ENCODE peak calls at places on chromosomes 7 and 10, in eight cellular contexts. E is ovary, A is fibroblast of lung, M is uterus, O is chondrocyte, V is BE2C, P is Peyer's patch, B is mesothelial cell of epicardium. U is an unnamed sample.

GRCh38 chr7:47537716-47538640 is 43.9 kb downstream of the TNS3 start:
- DNase-seq in E (no peak), A (peak), M (no peak), O (no peak), V (no peak), P (peak), B (no peak), U (no peak)

GRCh38 chr10:9860045-9860444 is 1157.6 kb upstream of the CELF2 start:
- DNase-seq in E (no peak), A (no peak), M (no peak), O (no peak), V (no peak), P (no peak), B (no peak), U (no peak)

GRCh38 chr7:36128448-36129047 is 24.5 kb upstream of the EEPD1 start:
- DNase-seq in E (peak), A (peak), M (peak), O (no peak), V (peak), P (peak), B (no peak), U (peak)

GRCh38 chr7:18241543-18242231 is 214.0 kb upstream of the PRPS1L1 start:
- DNase-seq in E (no peak), A (no peak), M (no peak), O (no peak), V (no peak), P (no peak), B (no peak), U (no peak)

GRCh38 chr7:155609185-155609584 is 35.3 kb upstream of the RBM33 start:
- DNase-seq in E (no peak), A (no peak), M (no peak), O (no peak), V (no peak), P (no peak), B (no peak), U (no peak)

GRCh38 chr10:5574642-5575131 is 49.9 kb downstream of the CALML3 start:
- DNase-seq in E (no peak), A (no peak), M (no peak), O (peak), V (no peak), P (peak), B (no peak), U (no peak)

GRCh38 chr10:34205452-34205851 is 609.6 kb downstream of the PARD3 start:
- DNase-seq in E (no peak), A (no peak), M (no peak), O (no peak), V (no peak), P (no peak), B (no peak), U (no peak)

GRCh38 chr10:46248651-46249131 is 38.1 kb upstream of the ANTXRL start:
- DNase-seq in E (no peak), A (no peak), M (peak), O (no peak), V (peak), P (no peak), B (no peak), U (no peak)

GRCh38 chr7:103752995-103753394 is 236.5 kb downstream of the RELN start:
- DNase-seq in E (no peak), A (peak), M (no peak), O (no peak), V (no peak), P (no peak), B (no peak), U (no peak)

GRCh38 chr10:49567810-49568209 is 28.9 kb upstream of the ERCC6 start:
- DNase-seq in E (no peak), A (no peak), M (no peak), O (no peak), V (no peak), P (no peak), B (no peak), U (no peak)

DNA sequence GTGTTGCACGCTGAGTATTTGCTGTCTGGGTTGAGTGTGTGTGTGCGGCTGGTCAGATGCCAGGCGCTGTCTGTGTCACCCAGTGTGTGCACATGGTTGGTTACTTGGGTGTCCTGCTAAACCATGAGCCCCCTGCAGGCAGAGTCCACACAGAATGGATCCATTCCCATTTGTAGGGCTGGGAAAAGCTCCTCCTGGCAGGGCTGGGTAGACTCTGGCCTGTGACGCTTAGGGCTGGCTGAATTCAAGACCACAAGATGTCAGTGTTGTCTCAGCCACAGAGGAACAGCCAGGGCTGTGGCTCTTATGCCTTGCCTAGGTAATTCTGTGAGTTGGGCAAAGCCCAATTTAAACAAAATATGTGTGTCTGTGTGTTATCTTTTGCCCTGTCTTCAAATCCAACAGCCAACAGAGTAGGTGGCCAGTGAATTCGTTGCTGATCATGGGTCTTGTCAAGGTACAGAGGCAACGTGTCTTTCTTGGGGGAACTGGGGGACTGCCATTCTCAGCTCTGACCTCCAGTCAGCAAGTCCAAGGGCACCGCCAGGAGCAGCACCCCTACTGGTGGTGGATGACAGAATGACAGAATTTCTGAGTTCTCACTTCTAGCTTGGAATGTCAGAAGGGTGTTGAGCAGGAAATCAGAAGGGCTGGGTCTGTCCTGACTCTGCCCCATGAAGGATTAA is 285.1 kb downstream of the CCSER2 start:
- DNase-seq in E (no peak), A (no peak), M (no peak), O (no peak), V (peak), P (no peak), B (no peak), U (peak)
- TF ChIP-seq CTCF in E (no peak), A (no peak), M (peak), O (peak), V (peak), P (no peak), B (no peak), U (peak)

DNA sequence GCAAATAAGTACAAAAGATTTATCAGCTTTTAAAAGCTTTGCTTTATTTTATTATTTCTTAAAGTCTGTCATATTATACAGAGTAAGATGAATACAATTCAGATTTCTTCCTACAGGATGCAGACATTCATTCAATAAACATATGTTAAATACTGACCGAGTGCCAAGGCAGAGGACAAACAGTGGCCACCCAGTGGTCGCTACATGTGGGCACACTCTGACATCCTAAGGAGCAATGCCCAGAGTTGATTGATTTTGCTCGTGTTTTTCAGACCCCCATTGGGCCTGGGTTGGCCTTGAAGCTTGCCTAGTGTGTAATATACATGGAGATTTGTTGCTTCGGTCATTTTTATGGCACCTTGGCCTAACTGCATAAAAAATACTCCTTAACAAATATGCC is 201.2 kb downstream of the CCDC3 start:
- DNase-seq in E (no peak), A (no peak), M (no peak), O (no peak), V (no peak), P (no peak), B (no peak), U (no peak)
- TF ChIP-seq CTCF in E (no peak), A (no peak), M (no peak), O (peak), V (peak), P (no peak), B (no peak), U (no peak)

GRCh38 chr10:84198206-84198915 is 4.0 kb downstream of the CDHR1 start:
- DNase-seq in E (no peak), A (no peak), M (no peak), O (no peak), V (no peak), P (peak), B (no peak), U (no peak)

GRCh38 chr10:84201682-84202081 is 7.3 kb downstream of the CDHR1 start:
- DNase-seq in E (no peak), A (no peak), M (no peak), O (no peak), V (no peak), P (no peak), B (no peak), U (no peak)

GRCh38 chr10:84200537-84201243 is 6.4 kb downstream of the CDHR1 start:
- DNase-seq in E (no peak), A (no peak), M (no peak), O (no peak), V (no peak), P (no peak), B (no peak), U (no peak)

GRCh38 chr10:84202349-84202748 is 8.0 kb downstream of the CDHR1 start:
- DNase-seq in E (no peak), A (no peak), M (no peak), O (no peak), V (no peak), P (no peak), B (no peak), U (no peak)

DNA sequence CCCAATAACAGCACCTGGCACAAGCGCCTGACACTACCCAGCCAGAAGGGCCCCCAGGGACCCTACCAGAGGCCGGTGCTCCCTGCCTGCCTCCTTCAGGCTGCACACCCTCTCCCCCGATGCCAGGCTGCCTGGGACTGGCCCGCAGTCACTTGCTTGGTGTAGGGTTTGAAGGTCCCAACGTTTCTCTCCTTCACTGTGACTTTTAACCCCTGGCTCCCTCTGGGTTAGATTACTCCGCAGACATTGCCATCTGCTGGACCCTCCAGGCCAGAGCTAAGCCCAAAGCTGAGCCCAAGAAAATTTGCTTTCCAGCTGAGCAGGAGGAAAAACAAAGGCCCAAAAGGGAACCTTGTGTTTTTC is 6.9 kb downstream of the CDHR1 start:
- DNase-seq in E (no peak), A (no peak), M (no peak), O (no peak), V (no peak), P (peak), B (no peak), U (no peak)
- TF ChIP-seq CTCF in E (no peak), A (no peak), M (no peak), O (no peak), V (no peak), P (no peak), B (no peak), U (no peak)

GRCh38 chr7:81333536-81333935 is 414.7 kb upstream of the SEMA3C start:
- DNase-seq in E (no peak), A (no peak), M (no peak), O (no peak), V (no peak), P (no peak), B (no peak), U (no peak)

GRCh38 chr7:81327873-81328272 is 409.0 kb upstream of the SEMA3C start:
- DNase-seq in E (no peak), A (no peak), M (no peak), O (no peak), V (no peak), P (no peak), B (no peak), U (no peak)

GRCh38 chr7:81330108-81330507 is 411.3 kb upstream of the SEMA3C start:
- DNase-seq in E (no peak), A (no peak), M (no peak), O (no peak), V (no peak), P (no peak), B (no peak), U (no peak)

GRCh38 chr7:81331061-81332018 is 412.5 kb upstream of the SEMA3C start:
- DNase-seq in E (no peak), A (no peak), M (no peak), O (no peak), V (no peak), P (no peak), B (no peak), U (no peak)

DNA sequence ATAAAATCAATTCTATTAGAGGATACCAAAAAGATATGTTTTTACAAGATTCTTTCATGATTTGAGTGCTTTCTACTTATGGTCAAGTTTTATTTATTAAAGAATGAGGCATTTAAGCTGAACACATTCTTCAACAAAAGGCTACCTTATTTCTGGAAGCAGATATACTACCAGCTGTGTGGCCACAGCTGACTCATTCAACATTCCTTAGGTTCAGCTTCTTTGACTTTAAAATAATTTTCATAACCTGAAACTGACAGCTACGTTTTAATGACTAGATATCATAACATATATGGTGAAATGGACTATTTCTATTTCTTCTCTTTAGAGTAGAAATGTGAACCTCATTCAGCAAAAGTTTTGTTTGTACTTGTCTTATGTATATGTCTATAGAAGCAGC is 414.2 kb upstream of the SEMA3C start:
- DNase-seq in E (no peak), A (peak), M (no peak), O (no peak), V (no peak), P (no peak), B (no peak), U (no peak)
- TF ChIP-seq CTCF in E (no peak), A (no peak), M (no peak), O (no peak), V (no peak), P (no peak), B (no peak), U (no peak)

DNA sequence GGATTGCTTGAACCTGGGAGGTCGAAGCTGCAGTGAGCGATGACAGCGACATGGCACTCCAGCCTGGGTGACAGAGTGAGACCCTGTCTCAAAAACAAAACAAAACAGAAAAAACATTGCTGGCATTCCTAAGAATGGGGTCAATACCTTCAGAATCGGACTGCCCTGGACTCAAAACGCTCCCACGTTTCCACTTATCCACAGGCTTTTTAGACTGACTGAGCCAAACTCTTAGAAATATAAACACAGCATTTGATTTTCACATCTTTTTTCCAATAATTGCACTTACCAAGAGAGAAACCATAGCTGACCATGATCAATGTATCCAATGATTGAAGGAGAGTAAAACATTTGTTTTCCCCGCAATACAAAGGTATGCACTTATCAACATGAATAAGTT is 59.5 kb upstream of the CUX1 start:
- DNase-seq in E (no peak), A (no peak), M (no peak), O (no peak), V (no peak), P (no peak), B (no peak), U (no peak)
- TF ChIP-seq CTCF in E (no peak), A (no peak), M (no peak), O (no peak), V (no peak), P (no peak), B (no peak), U (no peak)

GRCh38 chr10:62266611-62267010 is 2.0 kb downstream of the RTKN2 start:
- DNase-seq in E (no peak), A (no peak), M (no peak), O (no peak), V (no peak), P (no peak), B (no peak), U (no peak)

GRCh38 chr10:62266147-62266546 is 2.5 kb downstream of the RTKN2 start:
- DNase-seq in E (no peak), A (no peak), M (no peak), O (no peak), V (no peak), P (no peak), B (no peak), U (no peak)

GRCh38 chr10:62268027-62268398 is 631 bp downstream of the RTKN2 start:
- DNase-seq in E (no peak), A (no peak), M (no peak), O (peak), V (no peak), P (no peak), B (no peak), U (peak)

GRCh38 chr10:62264126-62264525 is 4.5 kb downstream of the RTKN2 start:
- DNase-seq in E (no peak), A (no peak), M (no peak), O (no peak), V (no peak), P (no peak), B (no peak), U (no peak)

DNA sequence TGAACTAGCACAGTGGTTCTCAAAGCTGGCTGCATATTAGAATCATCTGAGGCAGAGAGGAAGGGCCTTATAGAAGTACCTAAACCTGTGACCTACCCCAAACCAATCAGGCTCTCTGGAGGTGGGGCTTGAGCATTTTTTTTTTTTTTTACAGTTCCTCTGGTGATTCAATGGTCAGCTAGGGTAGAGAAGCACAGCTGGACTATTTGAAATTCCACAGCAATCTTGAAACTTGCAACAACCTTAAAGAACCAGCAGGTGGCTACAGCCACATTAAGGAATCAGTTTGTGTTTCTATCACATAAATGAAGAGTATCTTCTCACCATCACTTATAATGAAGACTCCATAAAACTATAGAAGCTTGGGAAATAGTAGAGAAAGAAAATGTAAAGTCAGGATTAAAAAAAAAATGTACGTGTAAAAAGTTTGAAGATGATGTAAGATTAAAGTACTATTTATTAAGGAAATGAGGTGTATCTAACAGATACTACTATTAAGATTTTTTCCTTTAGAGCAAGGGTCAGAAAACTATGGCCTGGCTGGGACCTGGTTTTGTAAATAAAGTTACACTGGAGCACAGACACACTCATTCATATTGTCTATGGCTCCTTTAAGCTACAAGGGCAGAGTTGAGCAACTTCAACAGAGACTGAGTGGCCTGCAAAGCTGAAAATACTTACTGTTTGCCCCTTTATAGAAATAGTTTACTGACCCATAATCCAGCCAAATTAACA is 3.8 kb downstream of the RTKN2 start:
- DNase-seq in E (no peak), A (peak), M (no peak), O (no peak), V (no peak), P (no peak), B (no peak), U (no peak)
- TF ChIP-seq CTCF in E (no peak), A (peak), M (peak), O (peak), V (peak), P (peak), B (peak), U (peak)

GRCh38 chr7:154566877-154567276 is 436.0 kb downstream of the PAXIP1 start:
- DNase-seq in E (no peak), A (no peak), M (no peak), O (no peak), V (no peak), P (no peak), B (no peak), U (no peak)
- TF ChIP-seq CTCF in E (no peak), A (no peak), M (no peak), O (no peak), V (peak), P (no peak), B (no peak), U (peak)

DNA sequence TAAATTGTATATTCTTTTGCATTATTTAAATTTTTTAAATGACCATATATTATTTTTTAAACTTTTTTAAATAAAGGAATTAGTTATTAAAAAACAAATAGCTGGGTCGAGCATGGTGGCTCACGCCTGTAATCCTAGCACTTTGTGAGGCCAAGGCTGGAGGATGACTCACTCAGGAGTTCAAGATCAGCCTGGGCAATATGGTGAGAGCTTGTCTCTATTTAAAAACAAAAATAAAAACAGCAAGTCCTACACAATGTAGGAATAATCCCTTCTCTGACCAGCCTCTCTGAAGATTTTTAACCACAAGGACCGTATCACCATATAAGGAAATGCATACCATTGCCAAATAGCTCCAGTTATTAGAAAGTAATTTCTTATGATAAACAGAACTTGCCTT is 19.6 kb downstream of the NOC3L start:
- DNase-seq in E (no peak), A (peak), M (no peak), O (no peak), V (no peak), P (no peak), B (no peak), U (no peak)
- TF ChIP-seq CTCF in E (no peak), A (no peak), M (no peak), O (no peak), V (no peak), P (no peak), B (no peak), U (no peak)

GRCh38 chr10:31083765-31084184 is 52.1 kb upstream of the ZNF438 start:
- DNase-seq in E (no peak), A (peak), M (no peak), O (no peak), V (peak), P (no peak), B (no peak), U (peak)
- TF ChIP-seq CTCF in E (no peak), A (peak), M (peak), O (peak), V (peak), P (peak), B (no peak), U (peak)